ENCODE peak calls at places on chromosome 16, in eight cellular contexts. G is NCI-H82; O is psoas muscle; L is HFFc6; Y is activated naive CD4-positive, alpha-beta T cell treated with anti-CD3 and anti-CD28 coated beads, Interleukin-2, amount 10 ng/mL, durations not matched to agents 7 days and 5 days; J is AG08396; Q is activated CD4-positive, alpha-beta T cell treated with anti-CD3 and anti-CD28 coated beads, Interleukin-2, amount 50 U/mL, for 1 hour; N is stimulated activated CD4-positive, alpha-beta T cell treated with anti-CD3 and anti-CD28 coated beads, Interleukin-15, amount 100 ng/mL, for 1 hour. E is an unnamed sample.
A peak's percentile ranks its signal among the peaks of the same experiment; 100 is the strongest.

GRCh38 chr16:56611281-56611833 is 3.0 kb downstream of the MT2A start:
- DNase-seq in G (no peak), N (no peak), Y (no peak), O (peak; percentile 84), Q (no peak), L (no peak), J (peak; percentile 55), E (peak; percentile 76)

GRCh38 chr16:49832177-49832576 is 23.7 kb downstream of the ZNF423 start:
- DNase-seq in J (no peak), G (no peak), O (no peak), Y (no peak), Q (no peak), N (no peak), L (no peak), E (peak; percentile 33)

GRCh38 chr16:69443809-69444611 is 19.6 kb downstream of the CYB5B start:
- DNase-seq in Q (peak; percentile 23), O (no peak), N (no peak), L (peak; percentile 39), J (peak; percentile 8), Y (peak; percentile 53), G (no peak), E (peak; percentile 61)

GRCh38 chr16:88453621-88454314 is 688 bp downstream of the ZFPM1 start:
- DNase-seq in N (no peak), G (no peak), L (no peak), Q (no peak), J (no peak), O (no peak), Y (peak; percentile 52), E (no peak)

GRCh38 chr16:57981636-57982035 is 10.7 kb upstream of the CNGB1 start:
- DNase-seq in N (no peak), Q (no peak), J (no peak), G (no peak), L (no peak), O (no peak), Y (no peak), E (no peak)

GRCh38 chr16:7086842-7087616 is 245.6 kb upstream of the RBFOX1 start:
- DNase-seq in Y (no peak), Q (no peak), J (no peak), L (no peak), N (no peak), O (peak; percentile 41), G (peak; percentile 94), E (no peak)

GRCh38 chr16:72072514-72073342 is 9.7 kb downstream of the HPR start:
- DNase-seq in L (no peak), G (peak; percentile 28), N (no peak), Y (no peak), O (no peak), J (no peak), Q (no peak), E (peak; percentile 90)

GRCh38 chr16:22736791-22737190 is 77.2 kb upstream of the HS3ST2 start:
- DNase-seq in L (no peak), O (no peak), Y (no peak), G (peak; percentile 5), J (no peak), Q (no peak), N (no peak), E (no peak)

E was measured in fibroblast of the aortic adventitia.